ENCODE peak calls at places on chromosomes 7 and 10, in five cellular contexts. One of them, this sample, is unnamed.

GRCh38 chr10:24306507-24306875 is 97.6 kb downstream of the KIAA1217 start:
- DNase-seq in NCI-H1105: no peak
- DNase-seq in aorta: no peak
- DNase-seq in stimulated activated CD8-positive, alpha-beta memory T cell treated with anti-CD3 and anti-CD28 coated beads, Interleukin-12 subunit alpha, Interleukin-12 subunit beta, amount 100 ng/mL, for 1 hour: no peak
- DNase-seq in GDM1: no peak
- DNase-seq in this sample: no peak

GRCh38 chr7:69018200-69018599 is 580.1 kb upstream of the AUTS2 start:
- DNase-seq in NCI-H1105: no peak
- DNase-seq in aorta: no peak
- DNase-seq in stimulated activated CD8-positive, alpha-beta memory T cell treated with anti-CD3 and anti-CD28 coated beads, Interleukin-12 subunit alpha, Interleukin-12 subunit beta, amount 100 ng/mL, for 1 hour: no peak
- DNase-seq in GDM1: no peak
- DNase-seq in this sample: no peak

GRCh38 chr7:103985565-103986126 is 3.8 kb downstream of the RELN start:
- DNase-seq in NCI-H1105: no peak
- DNase-seq in aorta: no peak
- DNase-seq in stimulated activated CD8-positive, alpha-beta memory T cell treated with anti-CD3 and anti-CD28 coated beads, Interleukin-12 subunit alpha, Interleukin-12 subunit beta, amount 100 ng/mL, for 1 hour: no peak
- DNase-seq in GDM1: no peak
- DNase-seq in this sample: no peak

GRCh38 chr7:40437498-40437897 is 302.7 kb downstream of the SUGCT start:
- DNase-seq in NCI-H1105: no peak
- DNase-seq in aorta: no peak
- DNase-seq in stimulated activated CD8-positive, alpha-beta memory T cell treated with anti-CD3 and anti-CD28 coated beads, Interleukin-12 subunit alpha, Interleukin-12 subunit beta, amount 100 ng/mL, for 1 hour: no peak
- DNase-seq in GDM1: no peak
- DNase-seq in this sample: no peak

GRCh38 chr7:100585511-100586265 is at the start of gene LRCH4:
- DNase-seq in NCI-H1105: peak; percentile 45
- DNase-seq in aorta: no peak
- DNase-seq in stimulated activated CD8-positive, alpha-beta memory T cell treated with anti-CD3 and anti-CD28 coated beads, Interleukin-12 subunit alpha, Interleukin-12 subunit beta, amount 100 ng/mL, for 1 hour: peak; percentile 31
- DNase-seq in GDM1: no peak
- DNase-seq in this sample: peak; percentile 92

GRCh38 chr7:50962962-50963374 is 180.3 kb upstream of the GRB10 start:
- DNase-seq in NCI-H1105: peak; percentile 69
- DNase-seq in aorta: peak; percentile 80
- DNase-seq in stimulated activated CD8-positive, alpha-beta memory T cell treated with anti-CD3 and anti-CD28 coated beads, Interleukin-12 subunit alpha, Interleukin-12 subunit beta, amount 100 ng/mL, for 1 hour: no peak
- DNase-seq in GDM1: no peak
- DNase-seq in this sample: no peak

GRCh38 chr10:3339121-3339520 is 166.5 kb upstream of the PITRM1 start:
- DNase-seq in NCI-H1105: no peak
- DNase-seq in aorta: no peak
- DNase-seq in stimulated activated CD8-positive, alpha-beta memory T cell treated with anti-CD3 and anti-CD28 coated beads, Interleukin-12 subunit alpha, Interleukin-12 subunit beta, amount 100 ng/mL, for 1 hour: no peak
- DNase-seq in GDM1: no peak
- DNase-seq in this sample: no peak

GRCh38 chr10:32971536-32972091 is 13.6 kb upstream of the ITGB1 start:
- DNase-seq in NCI-H1105: no peak
- DNase-seq in aorta: no peak
- DNase-seq in stimulated activated CD8-positive, alpha-beta memory T cell treated with anti-CD3 and anti-CD28 coated beads, Interleukin-12 subunit alpha, Interleukin-12 subunit beta, amount 100 ng/mL, for 1 hour: no peak
- DNase-seq in GDM1: no peak
- DNase-seq in this sample: no peak

GRCh38 chr10:93436577-93436976 is 45.6 kb downstream of the MYOF start:
- DNase-seq in NCI-H1105: no peak
- DNase-seq in aorta: no peak
- DNase-seq in stimulated activated CD8-positive, alpha-beta memory T cell treated with anti-CD3 and anti-CD28 coated beads, Interleukin-12 subunit alpha, Interleukin-12 subunit beta, amount 100 ng/mL, for 1 hour: no peak
- DNase-seq in GDM1: no peak
- DNase-seq in this sample: no peak

GRCh38 chr10:127576751-127577161 is 27.6 kb downstream of the NPS start:
- DNase-seq in NCI-H1105: no peak
- DNase-seq in aorta: no peak
- DNase-seq in stimulated activated CD8-positive, alpha-beta memory T cell treated with anti-CD3 and anti-CD28 coated beads, Interleukin-12 subunit alpha, Interleukin-12 subunit beta, amount 100 ng/mL, for 1 hour: no peak
- DNase-seq in GDM1: no peak
- DNase-seq in this sample: no peak

GRCh38 chr7:24864214-24864817 is 107.1 kb upstream of the GSDME start:
- DNase-seq in NCI-H1105: no peak
- DNase-seq in aorta: no peak
- DNase-seq in stimulated activated CD8-positive, alpha-beta memory T cell treated with anti-CD3 and anti-CD28 coated beads, Interleukin-12 subunit alpha, Interleukin-12 subunit beta, amount 100 ng/mL, for 1 hour: no peak
- DNase-seq in GDM1: no peak
- DNase-seq in this sample: no peak

GRCh38 chr10:78038105-78038504 is 4.4 kb downstream of the RPS24 start:
- DNase-seq in NCI-H1105: no peak
- DNase-seq in aorta: no peak
- DNase-seq in stimulated activated CD8-positive, alpha-beta memory T cell treated with anti-CD3 and anti-CD28 coated beads, Interleukin-12 subunit alpha, Interleukin-12 subunit beta, amount 100 ng/mL, for 1 hour: no peak
- DNase-seq in GDM1: no peak
- DNase-seq in this sample: no peak

GRCh38 chr7:74219416-74219815 is 9.6 kb downstream of the LAT2 start:
- DNase-seq in NCI-H1105: no peak
- DNase-seq in aorta: no peak
- DNase-seq in stimulated activated CD8-positive, alpha-beta memory T cell treated with anti-CD3 and anti-CD28 coated beads, Interleukin-12 subunit alpha, Interleukin-12 subunit beta, amount 100 ng/mL, for 1 hour: no peak
- DNase-seq in GDM1: no peak
- DNase-seq in this sample: no peak

GRCh38 chr10:132554991-132555647 is 17.5 kb downstream of the INPP5A start:
- DNase-seq in NCI-H1105: no peak
- DNase-seq in aorta: peak; percentile 85
- DNase-seq in stimulated activated CD8-positive, alpha-beta memory T cell treated with anti-CD3 and anti-CD28 coated beads, Interleukin-12 subunit alpha, Interleukin-12 subunit beta, amount 100 ng/mL, for 1 hour: peak; percentile 37
- DNase-seq in GDM1: no peak
- DNase-seq in this sample: no peak

GRCh38 chr10:10745281-10745680 is 272.4 kb upstream of the CELF2 start:
- DNase-seq in NCI-H1105: no peak
- DNase-seq in aorta: no peak
- DNase-seq in stimulated activated CD8-positive, alpha-beta memory T cell treated with anti-CD3 and anti-CD28 coated beads, Interleukin-12 subunit alpha, Interleukin-12 subunit beta, amount 100 ng/mL, for 1 hour: no peak
- DNase-seq in GDM1: no peak
- DNase-seq in this sample: no peak

GRCh38 chr7:96116173-96116572 is 205.7 kb downstream of the SLC25A13 start:
- DNase-seq in NCI-H1105: no peak
- DNase-seq in aorta: no peak
- DNase-seq in stimulated activated CD8-positive, alpha-beta memory T cell treated with anti-CD3 and anti-CD28 coated beads, Interleukin-12 subunit alpha, Interleukin-12 subunit beta, amount 100 ng/mL, for 1 hour: no peak
- DNase-seq in GDM1: no peak
- DNase-seq in this sample: no peak

GRCh38 chr7:137423321-137423720 is 79.8 kb upstream of the PTN start:
- DNase-seq in NCI-H1105: no peak
- DNase-seq in aorta: no peak
- DNase-seq in stimulated activated CD8-positive, alpha-beta memory T cell treated with anti-CD3 and anti-CD28 coated beads, Interleukin-12 subunit alpha, Interleukin-12 subunit beta, amount 100 ng/mL, for 1 hour: no peak
- DNase-seq in GDM1: no peak
- DNase-seq in this sample: no peak

GRCh38 chr7:124192885-124193284 is 160.0 kb upstream of the TMEM229A start:
- DNase-seq in NCI-H1105: no peak
- DNase-seq in aorta: no peak
- DNase-seq in stimulated activated CD8-positive, alpha-beta memory T cell treated with anti-CD3 and anti-CD28 coated beads, Interleukin-12 subunit alpha, Interleukin-12 subunit beta, amount 100 ng/mL, for 1 hour: no peak
- DNase-seq in GDM1: no peak
- DNase-seq in this sample: no peak

GRCh38 chr7:141562972-141563371 is 11.8 kb downstream of the AGK start:
- DNase-seq in NCI-H1105: no peak
- DNase-seq in aorta: no peak
- DNase-seq in stimulated activated CD8-positive, alpha-beta memory T cell treated with anti-CD3 and anti-CD28 coated beads, Interleukin-12 subunit alpha, Interleukin-12 subunit beta, amount 100 ng/mL, for 1 hour: no peak
- DNase-seq in GDM1: no peak
- DNase-seq in this sample: no peak

GRCh38 chr10:58781873-58782488 is 269.3 kb downstream of the BICC1 start:
- DNase-seq in NCI-H1105: peak; percentile 10
- DNase-seq in aorta: no peak
- DNase-seq in stimulated activated CD8-positive, alpha-beta memory T cell treated with anti-CD3 and anti-CD28 coated beads, Interleukin-12 subunit alpha, Interleukin-12 subunit beta, amount 100 ng/mL, for 1 hour: no peak
- DNase-seq in GDM1: no peak
- DNase-seq in this sample: no peak

GRCh38 chr7:55545496-55545895 is 26.8 kb downstream of the VOPP1 start:
- DNase-seq in NCI-H1105: no peak
- DNase-seq in aorta: no peak
- DNase-seq in stimulated activated CD8-positive, alpha-beta memory T cell treated with anti-CD3 and anti-CD28 coated beads, Interleukin-12 subunit alpha, Interleukin-12 subunit beta, amount 100 ng/mL, for 1 hour: no peak
- DNase-seq in GDM1: no peak
- DNase-seq in this sample: no peak

GRCh38 chr7:156334636-156335035 is 305.9 kb upstream of the RNF32 start:
- DNase-seq in NCI-H1105: no peak
- DNase-seq in aorta: no peak
- DNase-seq in stimulated activated CD8-positive, alpha-beta memory T cell treated with anti-CD3 and anti-CD28 coated beads, Interleukin-12 subunit alpha, Interleukin-12 subunit beta, amount 100 ng/mL, for 1 hour: no peak
- DNase-seq in GDM1: no peak
- DNase-seq in this sample: no peak

GRCh38 chr10:31157125-31157983 is 125.7 kb upstream of the ZNF438 start:
- DNase-seq in NCI-H1105: peak; percentile 44
- DNase-seq in aorta: no peak
- DNase-seq in stimulated activated CD8-positive, alpha-beta memory T cell treated with anti-CD3 and anti-CD28 coated beads, Interleukin-12 subunit alpha, Interleukin-12 subunit beta, amount 100 ng/mL, for 1 hour: no peak
- DNase-seq in GDM1: no peak
- DNase-seq in this sample: peak; percentile 87

GRCh38 chr10:66627156-66627555 is 298.7 kb upstream of the LRRTM3 start:
- DNase-seq in NCI-H1105: no peak
- DNase-seq in aorta: no peak
- DNase-seq in stimulated activated CD8-positive, alpha-beta memory T cell treated with anti-CD3 and anti-CD28 coated beads, Interleukin-12 subunit alpha, Interleukin-12 subunit beta, amount 100 ng/mL, for 1 hour: no peak
- DNase-seq in GDM1: no peak
- DNase-seq in this sample: no peak

GRCh38 chr10:91194497-91195179 is 25.8 kb upstream of the PCGF5 start:
- DNase-seq in NCI-H1105: no peak
- DNase-seq in aorta: no peak
- DNase-seq in stimulated activated CD8-positive, alpha-beta memory T cell treated with anti-CD3 and anti-CD28 coated beads, Interleukin-12 subunit alpha, Interleukin-12 subunit beta, amount 100 ng/mL, for 1 hour: no peak
- DNase-seq in GDM1: no peak
- DNase-seq in this sample: no peak

GRCh38 chr7:130154501-130155317 is 50.5 kb downstream of the TMEM209 start:
- DNase-seq in NCI-H1105: peak; percentile 49
- DNase-seq in aorta: no peak
- DNase-seq in stimulated activated CD8-positive, alpha-beta memory T cell treated with anti-CD3 and anti-CD28 coated beads, Interleukin-12 subunit alpha, Interleukin-12 subunit beta, amount 100 ng/mL, for 1 hour: no peak
- DNase-seq in GDM1: no peak
- DNase-seq in this sample: no peak

GRCh38 chr7:27200761-27201230 is 905 bp upstream of the HOXA13 start:
- DNase-seq in NCI-H1105: no peak
- DNase-seq in aorta: peak; percentile 36
- DNase-seq in stimulated activated CD8-positive, alpha-beta memory T cell treated with anti-CD3 and anti-CD28 coated beads, Interleukin-12 subunit alpha, Interleukin-12 subunit beta, amount 100 ng/mL, for 1 hour: no peak
- DNase-seq in GDM1: no peak
- DNase-seq in this sample: no peak

GRCh38 chr7:49638166-49638565 is 135.3 kb upstream of the VWC2 start:
- DNase-seq in NCI-H1105: no peak
- DNase-seq in aorta: no peak
- DNase-seq in stimulated activated CD8-positive, alpha-beta memory T cell treated with anti-CD3 and anti-CD28 coated beads, Interleukin-12 subunit alpha, Interleukin-12 subunit beta, amount 100 ng/mL, for 1 hour: no peak
- DNase-seq in GDM1: no peak
- DNase-seq in this sample: no peak